ENCODE peak calls at places on chromosomes 2 and 18, in eight cellular contexts. L, N, Z, E, T, A, C and M are unnamed samples.

GRCh38 chr2:200828104-200828503 is 16.4 kb downstream of the BZW1 start:
- DNase-seq in L (no peak), N (no peak), Z (no peak), E (no peak), T (no peak), A (no peak), C (no peak), M (no peak)

GRCh38 chr2:64210816-64211215 is 66.6 kb upstream of the PELI1 start:
- DNase-seq in L (no peak), N (no peak), Z (no peak), E (peak; percentile 99), T (no peak), A (peak; percentile 45), C (no peak), M (no peak)

GRCh38 chr18:70982292-70982691 is 693.4 kb downstream of the SOCS6 start:
- DNase-seq in L (no peak), N (no peak), Z (no peak), E (no peak), T (no peak), A (no peak), C (no peak), M (no peak)

GRCh38 chr2:45177870-45178269 is 168.6 kb upstream of the SIX2 start:
- DNase-seq in L (peak; percentile 99), N (no peak), Z (no peak), E (peak; percentile 97), T (no peak), A (peak; percentile 70), C (peak; percentile 98), M (no peak)

GRCh38 chr2:127498386-127498785 is 27.9 kb downstream of the IWS1 start:
- DNase-seq in L (peak; percentile 91), N (no peak), Z (no peak), E (no peak), T (no peak), A (no peak), C (no peak), M (no peak)

GRCh38 chr18:60145776-60146175 is 226.8 kb downstream of the MC4R start:
- DNase-seq in L (no peak), N (no peak), Z (no peak), E (no peak), T (no peak), A (no peak), C (no peak), M (no peak)

GRCh38 chr18:79942211-79942610 is 9.2 kb downstream of the SLC66A2 start:
- DNase-seq in L (no peak), N (no peak), Z (no peak), E (no peak), T (no peak), A (no peak), C (no peak), M (no peak)

GRCh38 chr2:100245681-100246080 is 76.6 kb downstream of the LONRF2 start:
- DNase-seq in L (no peak), N (no peak), Z (no peak), E (no peak), T (no peak), A (no peak), C (no peak), M (no peak)

GRCh38 chr2:96960956-96961350 is 25.4 kb downstream of the FAM178B start:
- DNase-seq in L (no peak), N (no peak), Z (no peak), E (no peak), T (no peak), A (no peak), C (no peak), M (no peak)

GRCh38 chr18:66511810-66512209 is 92.1 kb downstream of the CDH19 start:
- DNase-seq in L (no peak), N (no peak), Z (no peak), E (peak; percentile 63), T (no peak), A (no peak), C (peak; percentile 50), M (no peak)

GRCh38 chr2:218028189-218028495 is 25.3 kb upstream of the TNS1 start:
- DNase-seq in L (no peak), N (no peak), Z (peak; percentile 23), E (no peak), T (no peak), A (no peak), C (no peak), M (no peak)

GRCh38 chr2:72837171-72837570 is 11.3 kb upstream of the EXOC6B start:
- DNase-seq in L (peak; percentile 31), N (no peak), Z (no peak), E (no peak), T (no peak), A (no peak), C (no peak), M (no peak)

GRCh38 chr2:121388371-121388770 is 103.4 kb upstream of the TFCP2L1 start:
- DNase-seq in L (no peak), N (no peak), Z (no peak), E (no peak), T (no peak), A (no peak), C (peak; percentile 18), M (no peak)

GRCh38 chr2:163505281-163505680 is 230.5 kb downstream of the FIGN start:
- DNase-seq in L (no peak), N (no peak), Z (no peak), E (no peak), T (no peak), A (no peak), C (peak; percentile 14), M (no peak)

GRCh38 chr2:55418512-55419235 is 982 bp downstream of the CCDC88A start:
- DNase-seq in L (no peak), N (no peak), Z (no peak), E (peak; percentile 14), T (no peak), A (no peak), C (no peak), M (peak; percentile 8)

GRCh38 chr2:75729861-75730260 is 19.1 kb upstream of the GCFC2 start:
- DNase-seq in L (peak; percentile 19), N (no peak), Z (no peak), E (no peak), T (no peak), A (no peak), C (no peak), M (no peak)

GRCh38 chr2:175687465-175687864 is 314.6 kb downstream of the LNPK start:
- DNase-seq in L (no peak), N (no peak), Z (no peak), E (no peak), T (no peak), A (no peak), C (no peak), M (no peak)

GRCh38 chr2:154495455-154495868 is 203.0 kb upstream of the KCNJ3 start:
- DNase-seq in L (no peak), N (no peak), Z (no peak), E (no peak), T (no peak), A (no peak), C (no peak), M (no peak)

GRCh38 chr2:222920657-222921186 is 59.9 kb downstream of the ACSL3 start:
- DNase-seq in L (no peak), N (no peak), Z (no peak), E (no peak), T (no peak), A (no peak), C (no peak), M (no peak)

GRCh38 chr2:46257476-46257875 is 39.7 kb upstream of the EPAS1 start:
- DNase-seq in L (peak; percentile 79), N (no peak), Z (no peak), E (peak; percentile 25), T (no peak), A (no peak), C (peak; percentile 33), M (no peak)

GRCh38 chr2:33158482-33159003 is 211.8 kb downstream of the LTBP1 start:
- DNase-seq in L (peak; percentile 85), N (no peak), Z (no peak), E (peak; percentile 60), T (no peak), A (no peak), C (peak; percentile 97), M (no peak)

DNA sequence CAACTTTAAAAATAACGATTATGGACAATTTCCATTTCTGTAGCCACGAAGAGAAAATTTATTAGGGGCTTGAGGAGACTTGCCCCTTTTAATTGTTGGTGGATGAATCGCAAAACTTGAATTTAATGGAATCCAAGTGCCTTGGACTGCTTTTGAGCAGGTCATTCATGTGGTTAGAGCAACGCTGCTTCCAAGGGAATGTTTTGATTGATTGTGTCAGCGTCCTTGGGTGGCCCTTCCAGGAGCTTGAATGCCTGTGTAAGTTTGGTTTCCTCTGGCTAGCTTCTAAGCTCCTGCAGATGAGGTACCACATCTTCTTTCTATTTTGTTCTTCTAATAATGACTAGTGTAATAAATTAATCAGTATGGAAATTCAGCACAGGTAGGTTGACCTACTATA is 213.5 kb downstream of the LTBP1 start:
- DNase-seq in L (peak; percentile 57), N (no peak), Z (no peak), E (no peak), T (no peak), A (no peak), C (peak; percentile 91), M (no peak)
- H3K27ac ChIP-seq in L (peak overlapping the region; percentile 1), N (no peak overlapping the region), Z (no peak overlapping the region), E (no peak overlapping the region), T (no peak overlapping the region), A (no peak overlapping the region), C (peak overlapping the region; percentile 40), M (no peak overlapping the region)

GRCh38 chr2:69134546-69134945 is 121.6 kb downstream of the ANTXR1 start:
- DNase-seq in L (peak; percentile 29), N (no peak), Z (no peak), E (no peak), T (no peak), A (no peak), C (peak; percentile 32), M (no peak)
- H3K36me3 ChIP-seq in L (no peaks in the 10 kb centered on the region), N (peaks cover 6% of the 10 kb centered on the region), Z (no peaks in the 10 kb centered on the region), E (no peaks in the 10 kb centered on the region), T (no peaks in the 10 kb centered on the region), A (no peaks in the 10 kb centered on the region), C (peaks cover 4% of the 10 kb centered on the region), M (no peaks in the 10 kb centered on the region)

GRCh38 chr18:5476961-5477800 is 66.6 kb downstream of the EPB41L3 start:
- DNase-seq in L (no peak), N (no peak), Z (no peak), E (no peak), T (no peak), A (no peak), C (peak; percentile 47), M (no peak)
- H3K27ac ChIP-seq in L (no peak overlapping the region), N (no peak overlapping the region), Z (no peak overlapping the region), E (no peak overlapping the region), T (no peak overlapping the region), A (no peak overlapping the region), C (peak overlapping the region; percentile 60), M (no peak overlapping the region)

GRCh38 chr2:161206491-161207032 is 46.3 kb downstream of the TANK start:
- DNase-seq in L (no peak), N (no peak), Z (no peak), E (no peak), T (no peak), A (no peak), C (no peak), M (no peak)

GRCh38 chr2:161204846-161205245 is 44.6 kb downstream of the TANK start:
- DNase-seq in L (no peak), N (no peak), Z (no peak), E (no peak), T (no peak), A (no peak), C (no peak), M (no peak)

GRCh38 chr2:161209902-161210301 is 49.7 kb downstream of the TANK start:
- DNase-seq in L (no peak), N (no peak), Z (no peak), E (no peak), T (no peak), A (no peak), C (no peak), M (no peak)

GRCh38 chr2:161208527-161209139 is 48.4 kb downstream of the TANK start:
- DNase-seq in L (peak; percentile 74), N (no peak), Z (no peak), E (peak; percentile 83), T (no peak), A (no peak), C (peak; percentile 71), M (no peak)

GRCh38 chr2:161207941-161208340 is 47.7 kb downstream of the TANK start:
- DNase-seq in L (peak; percentile 17), N (no peak), Z (no peak), E (no peak), T (no peak), A (no peak), C (no peak), M (no peak)
- H3K36me3 ChIP-seq in L (peaks cover 2% of the 10 kb centered on the region), N (peaks cover 75% of the 10 kb centered on the region), Z (peaks cover 4% of the 10 kb centered on the region), E (peaks cover 30% of the 10 kb centered on the region), T (peaks cover 18% of the 10 kb centered on the region), A (peaks cover 15% of the 10 kb centered on the region), C (peaks cover 9% of the 10 kb centered on the region), M (no peaks in the 10 kb centered on the region)